ENCODE peak calls at places on chromosomes 7 and 10, in four cellular contexts. Q, R, D and L are unnamed samples.

GRCh38 chr10:48504141-48504885 is 100.6 kb downstream of the ARHGAP22 start:
- DNase-seq in Q (peak; percentile 70), R (no peak), D (no peak), L (no peak)

GRCh38 chr7:42244828-42245227 is 7.8 kb upstream of the GLI3 start:
- DNase-seq in Q (no peak), R (no peak), D (no peak), L (peak; percentile 68)

GRCh38 chr10:99694171-99694570 is 34.9 kb downstream of the ENTPD7 start:
- DNase-seq in Q (no peak), R (no peak), D (no peak), L (peak; percentile 61)

GRCh38 chr7:151225948-151226510 is 976 bp downstream of the ABCF2 start:
- DNase-seq in Q (no peak), R (peak; percentile 61), D (no peak), L (no peak)

GRCh38 chr10:49550563-49550962 is 11.6 kb upstream of the ERCC6 start:
- DNase-seq in Q (no peak), R (no peak), D (peak; percentile 44), L (peak; percentile 90)

GRCh38 chr7:1943326-1943725 is 273.2 kb downstream of the ELFN1 start:
- DNase-seq in Q (no peak), R (peak; percentile 29), D (no peak), L (no peak)

GRCh38 chr10:44185315-44185666 is 199.6 kb downstream of the CXCL12 start:
- DNase-seq in Q (no peak), R (no peak), D (no peak), L (no peak)

GRCh38 chr10:129536336-129536735 is 69.3 kb downstream of the MGMT start:
- DNase-seq in Q (no peak), R (no peak), D (no peak), L (no peak)

GRCh38 chr7:44244282-44244681 is 43.5 kb downstream of the YKT6 start:
- DNase-seq in Q (no peak), R (no peak), D (no peak), L (no peak)

GRCh38 chr7:86407291-86407690 is 236.4 kb upstream of the GRM3 start:
- DNase-seq in Q (no peak), R (no peak), D (no peak), L (no peak)

GRCh38 chr7:100722480-100723212 is 2.4 kb downstream of the EPO start:
- DNase-seq in Q (no peak), R (no peak), D (no peak), L (no peak)

GRCh38 chr7:157270060-157270444 is 66.8 kb upstream of the DNAJB6 start:
- DNase-seq in Q (no peak), R (peak; percentile 37), D (no peak), L (no peak)

GRCh38 chr10:79060641-79061255 is 8.0 kb upstream of the ZMIZ1 start:
- DNase-seq in Q (no peak), R (peak; percentile 57), D (no peak), L (no peak)

GRCh38 chr7:51645707-51646298 is 329.2 kb upstream of the COBL start:
- DNase-seq in Q (peak; percentile 66), R (no peak), D (no peak), L (no peak)

GRCh38 chr10:102419561-102420442 is 834 bp upstream of the FBXL15 start:
- DNase-seq in Q (no peak), R (no peak), D (no peak), L (no peak)

GRCh38 chr10:122013311-122013780 is 24.4 kb downstream of the TACC2 start:
- DNase-seq in Q (no peak), R (no peak), D (no peak), L (no peak)

GRCh38 chr10:98481418-98481945 is 34.7 kb upstream of the HPS1 start:
- DNase-seq in Q (no peak), R (no peak), D (no peak), L (no peak)

GRCh38 chr7:114540291-114540690 is 125.7 kb downstream of the FOXP2 start:
- DNase-seq in Q (no peak), R (no peak), D (no peak), L (no peak)

GRCh38 chr7:34036069-34036920 is 131.0 kb downstream of the BMPER start:
- DNase-seq in Q (no peak), R (peak; percentile 82), D (no peak), L (peak; percentile 60)

GRCh38 chr7:84232653-84233052 is 38.1 kb upstream of the SEMA3A start:
- DNase-seq in Q (no peak), R (no peak), D (no peak), L (peak; percentile 50)

GRCh38 chr10:58608356-58608755 is 95.7 kb downstream of the BICC1 start:
- DNase-seq in Q (no peak), R (no peak), D (no peak), L (no peak)

GRCh38 chr10:86868353-86868752 is 89.1 kb downstream of the MMRN2 start:
- DNase-seq in Q (peak; percentile 86), R (no peak), D (peak; percentile 72), L (peak; percentile 16)

GRCh38 chr10:108601856-108602255 is 1321.5 kb downstream of the XPNPEP1 start:
- DNase-seq in Q (no peak), R (no peak), D (peak; percentile 54), L (no peak)

GRCh38 chr7:92646966-92647625 is 56.9 kb upstream of the FAM133B start:
- DNase-seq in Q (no peak), R (no peak), D (no peak), L (no peak)

GRCh38 chr10:70378122-70378521 is 4.3 kb downstream of the LRRC20 start:
- DNase-seq in Q (no peak), R (no peak), D (peak; percentile 92), L (peak; percentile 48)

GRCh38 chr7:21704362-21704761 is 161.5 kb downstream of the DNAH11 start:
- DNase-seq in Q (no peak), R (no peak), D (no peak), L (no peak)

GRCh38 chr7:37728747-37729146 is 45.2 kb downstream of the GPR141 start:
- DNase-seq in Q (no peak), R (no peak), D (no peak), L (no peak)

GRCh38 chr7:128349121-128349825 is 5.6 kb upstream of the RBM28 start:
- DNase-seq in Q (peak; percentile 48), R (no peak), D (no peak), L (no peak)

GRCh38 chr7:28858206-28858605 is 99.9 kb downstream of the TRIL start:
- DNase-seq in Q (no peak), R (no peak), D (no peak), L (no peak)

GRCh38 chr10:113099431-113100298 is 149.6 kb downstream of the TCF7L2 start:
- DNase-seq in Q (no peak), R (no peak), D (no peak), L (no peak)

GRCh38 chr10:35415505-35415904 is 79.2 kb downstream of the CCNY start:
- DNase-seq in Q (no peak), R (no peak), D (no peak), L (no peak)

GRCh38 chr10:16987129-16987670 is 142.4 kb downstream of the CUBN start:
- DNase-seq in Q (no peak), R (no peak), D (peak; percentile 93), L (peak; percentile 75)

GRCh38 chr7:51685794-51686193 is 369.2 kb upstream of the COBL start:
- DNase-seq in Q (no peak), R (no peak), D (no peak), L (no peak)

GRCh38 chr10:806451-807162 is 117.1 kb upstream of the DIP2C start:
- DNase-seq in Q (peak; percentile 82), R (no peak), D (no peak), L (no peak)

GRCh38 chr7:144842377-144842851 is 6.6 kb upstream of the TPK1 start:
- DNase-seq in Q (no peak), R (no peak), D (no peak), L (no peak)

GRCh38 chr10:43336641-43337318 is 34.7 kb upstream of the FXYD4 start:
- DNase-seq in Q (no peak), R (no peak), D (no peak), L (no peak)

GRCh38 chr10:63719174-63719856 is 198.1 kb downstream of the REEP3 start:
- DNase-seq in Q (no peak), R (no peak), D (peak; percentile 37), L (no peak)

GRCh38 chr10:126561499-126562208 is 108.8 kb downstream of the C10orf90 start:
- DNase-seq in Q (no peak), R (no peak), D (no peak), L (no peak)

GRCh38 chr10:25766687-25767221 is 167.3 kb upstream of the MYO3A start:
- DNase-seq in Q (no peak), R (no peak), D (no peak), L (no peak)

GRCh38 chr7:158782638-158783490 is 46.4 kb downstream of the ESYT2 start:
- DNase-seq in Q (peak; percentile 87), R (peak; percentile 89), D (no peak), L (peak; percentile 69)